ENCODE peak calls at places on chromosomes 13 and 19, in ten cellular contexts. K, L, M, E, V, J, A, U, H and T are unnamed samples.

GRCh38 chr19:12139309-12139708 is 841 bp downstream of the ZNF20 start:
- DNase-seq in K (no peak), L (no peak), M (peak), E (no peak), V (no peak), J (no peak), A (no peak), U (no peak), H (no peak), T (no peak)

GRCh38 chr19:4077800-4078683 is 11.3 kb upstream of the ZBTB7A start:
- DNase-seq in K (peak), L (no peak), M (peak), E (peak), V (peak), J (peak), A (no peak), U (peak), H (no peak), T (no peak)

GRCh38 chr13:38490657-38491056 is 141.0 kb downstream of the UFM1 start:
- DNase-seq in K (no peak), L (no peak), M (no peak), E (no peak), V (no peak), J (no peak), A (no peak), U (no peak), H (no peak), T (no peak)

GRCh38 chr19:604355-604754 is 14.7 kb downstream of the HCN2 start:
- DNase-seq in K (no peak), L (peak), M (no peak), E (no peak), V (no peak), J (peak), A (no peak), U (no peak), H (no peak), T (no peak)

GRCh38 chr13:49292742-49293498 is 45.2 kb downstream of the CDADC1 start:
- DNase-seq in K (peak), L (no peak), M (peak), E (no peak), V (no peak), J (no peak), A (no peak), U (peak), H (peak), T (no peak)

GRCh38 chr13:50365683-50366391 is 350.6 kb downstream of the KCNRG start:
- DNase-seq in K (no peak), L (peak), M (peak), E (no peak), V (no peak), J (peak), A (no peak), U (no peak), H (no peak), T (peak)

GRCh38 chr19:532578-533484 is 1.3 kb downstream of the CDC34 start:
- DNase-seq in K (peak), L (peak), M (peak), E (no peak), V (peak), J (peak), A (no peak), U (peak), H (no peak), T (no peak)

GRCh38 chr19:16949496-16950023 is 60.8 kb downstream of the F2RL3 start:
- DNase-seq in K (no peak), L (no peak), M (no peak), E (no peak), V (no peak), J (no peak), A (peak), U (no peak), H (no peak), T (no peak)

GRCh38 chr19:30670011-30670329 is 297.8 kb downstream of the ZNF536 start:
- DNase-seq in K (peak), L (no peak), M (no peak), E (no peak), V (peak), J (no peak), A (no peak), U (no peak), H (no peak), T (no peak)

GRCh38 chr13:101190976-101191375 is 225.3 kb downstream of the NALCN start:
- DNase-seq in K (no peak), L (no peak), M (no peak), E (no peak), V (no peak), J (no peak), A (no peak), U (no peak), H (no peak), T (no peak)

GRCh38 chr13:99380921-99381645 is 73.9 kb upstream of the GPR183 start:
- DNase-seq in K (no peak), L (no peak), M (no peak), E (no peak), V (no peak), J (peak), A (no peak), U (no peak), H (no peak), T (no peak)

GRCh38 chr19:14840206-14840605 is 5.2 kb upstream of the OR7A5 start:
- DNase-seq in K (no peak), L (no peak), M (no peak), E (no peak), V (no peak), J (no peak), A (no peak), U (no peak), H (no peak), T (no peak)

GRCh38 chr19:51250786-51251452 is at the start of gene SIGLECL1:
- DNase-seq in K (no peak), L (no peak), M (no peak), E (no peak), V (peak), J (no peak), A (no peak), U (no peak), H (no peak), T (no peak)

GRCh38 chr13:51944428-51944827 is 66.8 kb downstream of the ATP7B start:
- DNase-seq in K (no peak), L (no peak), M (no peak), E (no peak), V (no peak), J (no peak), A (no peak), U (no peak), H (no peak), T (no peak)

GRCh38 chr19:42657551-42657950 is 62.8 kb upstream of the CEACAM8 start:
- DNase-seq in K (no peak), L (no peak), M (peak), E (no peak), V (no peak), J (no peak), A (no peak), U (no peak), H (no peak), T (no peak)

GRCh38 chr19:2469102-2469914 is 6.6 kb upstream of the GADD45B start:
- DNase-seq in K (no peak), L (peak), M (peak), E (no peak), V (peak), J (peak), A (no peak), U (no peak), H (no peak), T (no peak)

GRCh38 chr13:32023698-32024097 is 7.9 kb upstream of the FRY start:
- DNase-seq in K (no peak), L (no peak), M (no peak), E (no peak), V (no peak), J (no peak), A (no peak), U (no peak), H (no peak), T (no peak)

GRCh38 chr13:61664821-61665705 is 249.4 kb upstream of the PCDH20 start:
- DNase-seq in K (peak), L (peak), M (peak), E (no peak), V (no peak), J (no peak), A (no peak), U (peak), H (no peak), T (no peak)